ENCODE peak calls at places on chromosomes 12 and 14, in seven cellular contexts. One of them, this sample, is unnamed.
A peak's percentile ranks its signal among the peaks of the same experiment; 100 is the strongest.

GRCh38 chr12:82838123-82838522 is 151.4 kb downstream of the TMTC2 start:
- DNase-seq in psoas muscle: no peak
- DNase-seq in GM12864: no peak
- DNase-seq in DND-41: no peak
- DNase-seq in esophagus squamous epithelium: no peak
- DNase-seq in neural progenitor cell: no peak
- DNase-seq in BJ: no peak
- DNase-seq in this sample: no peak

GRCh38 chr14:88993946-88994345 is 169.5 kb downstream of the TTC8 start:
- DNase-seq in psoas muscle: no peak
- DNase-seq in GM12864: no peak
- DNase-seq in DND-41: no peak
- DNase-seq in esophagus squamous epithelium: no peak
- DNase-seq in neural progenitor cell: no peak
- DNase-seq in BJ: no peak
- DNase-seq in this sample: peak; percentile 79

GRCh38 chr12:16880864-16881285 is 274.9 kb upstream of the LMO3 start:
- DNase-seq in psoas muscle: no peak
- DNase-seq in GM12864: no peak
- DNase-seq in DND-41: no peak
- DNase-seq in esophagus squamous epithelium: no peak
- DNase-seq in neural progenitor cell: peak; percentile 36
- DNase-seq in BJ: no peak
- DNase-seq in this sample: no peak

GRCh38 chr12:94704452-94704871 is 54.1 kb upstream of the TMCC3 start:
- DNase-seq in psoas muscle: no peak
- DNase-seq in GM12864: no peak
- DNase-seq in DND-41: no peak
- DNase-seq in esophagus squamous epithelium: no peak
- DNase-seq in neural progenitor cell: no peak
- DNase-seq in BJ: peak; percentile 32
- DNase-seq in this sample: peak; percentile 91

GRCh38 chr14:26765768-26766550 is 168.1 kb upstream of the NOVA1 start:
- DNase-seq in psoas muscle: peak; percentile 53
- DNase-seq in GM12864: no peak
- DNase-seq in DND-41: no peak
- DNase-seq in esophagus squamous epithelium: no peak
- DNase-seq in neural progenitor cell: peak; percentile 30
- DNase-seq in BJ: no peak
- DNase-seq in this sample: peak; percentile 53

GRCh38 chr12:98922871-98923270 is 277.8 kb downstream of the APAF1 start:
- DNase-seq in psoas muscle: no peak
- DNase-seq in GM12864: no peak
- DNase-seq in DND-41: no peak
- DNase-seq in esophagus squamous epithelium: no peak
- DNase-seq in neural progenitor cell: no peak
- DNase-seq in BJ: no peak
- DNase-seq in this sample: no peak

GRCh38 chr12:26790645-26790994 is 42.4 kb downstream of the ITPR2 start:
- DNase-seq in psoas muscle: no peak
- DNase-seq in GM12864: no peak
- DNase-seq in DND-41: no peak
- DNase-seq in esophagus squamous epithelium: no peak
- DNase-seq in neural progenitor cell: no peak
- DNase-seq in BJ: no peak
- DNase-seq in this sample: no peak

GRCh38 chr12:109301643-109302176 is 7.4 kb downstream of the FOXN4 start:
- DNase-seq in psoas muscle: no peak
- DNase-seq in GM12864: no peak
- DNase-seq in DND-41: no peak
- DNase-seq in esophagus squamous epithelium: no peak
- DNase-seq in neural progenitor cell: no peak
- DNase-seq in BJ: no peak
- DNase-seq in this sample: peak; percentile 24

GRCh38 chr12:84186433-84186832 is 726.2 kb downstream of the SLC6A15 start:
- DNase-seq in psoas muscle: no peak
- DNase-seq in GM12864: no peak
- DNase-seq in DND-41: no peak
- DNase-seq in esophagus squamous epithelium: no peak
- DNase-seq in neural progenitor cell: no peak
- DNase-seq in BJ: no peak
- DNase-seq in this sample: no peak

GRCh38 chr14:73277376-73277775 is 40.1 kb downstream of the PAPLN start:
- DNase-seq in psoas muscle: no peak
- DNase-seq in GM12864: no peak
- DNase-seq in DND-41: no peak
- DNase-seq in esophagus squamous epithelium: no peak
- DNase-seq in neural progenitor cell: no peak
- DNase-seq in BJ: no peak
- DNase-seq in this sample: no peak

GRCh38 chr14:99314623-99315022 is 42.6 kb upstream of the BCL11B start:
- DNase-seq in psoas muscle: no peak
- DNase-seq in GM12864: no peak
- DNase-seq in DND-41: no peak
- DNase-seq in esophagus squamous epithelium: no peak
- DNase-seq in neural progenitor cell: no peak
- DNase-seq in BJ: no peak
- DNase-seq in this sample: no peak

GRCh38 chr12:18165422-18165871 is 75.5 kb upstream of the RERGL start:
- DNase-seq in psoas muscle: no peak
- DNase-seq in GM12864: peak; percentile 45
- DNase-seq in DND-41: no peak
- DNase-seq in esophagus squamous epithelium: no peak
- DNase-seq in neural progenitor cell: no peak
- DNase-seq in BJ: no peak
- DNase-seq in this sample: peak; percentile 54

GRCh38 chr12:124392271-124392990 is 97.5 kb downstream of the RFLNA start:
- DNase-seq in psoas muscle: peak; percentile 87
- DNase-seq in GM12864: no peak
- DNase-seq in DND-41: no peak
- DNase-seq in esophagus squamous epithelium: no peak
- DNase-seq in neural progenitor cell: peak; percentile 55
- DNase-seq in BJ: no peak
- DNase-seq in this sample: no peak

GRCh38 chr12:63163542-63163941 is 12.5 kb upstream of the AVPR1A start:
- DNase-seq in psoas muscle: no peak
- DNase-seq in GM12864: no peak
- DNase-seq in DND-41: no peak
- DNase-seq in esophagus squamous epithelium: no peak
- DNase-seq in neural progenitor cell: no peak
- DNase-seq in BJ: no peak
- DNase-seq in this sample: no peak

GRCh38 chr12:6288235-6288634 is 22.2 kb upstream of the PLEKHG6 start:
- DNase-seq in psoas muscle: no peak
- DNase-seq in GM12864: no peak
- DNase-seq in DND-41: no peak
- DNase-seq in esophagus squamous epithelium: no peak
- DNase-seq in neural progenitor cell: no peak
- DNase-seq in BJ: no peak
- DNase-seq in this sample: peak; percentile 94

GRCh38 chr12:53068811-53069585 is 10.2 kb downstream of the SPRYD3 start:
- DNase-seq in psoas muscle: peak; percentile 73
- DNase-seq in GM12864: no peak
- DNase-seq in DND-41: no peak
- DNase-seq in esophagus squamous epithelium: no peak
- DNase-seq in neural progenitor cell: no peak
- DNase-seq in BJ: no peak
- DNase-seq in this sample: no peak

GRCh38 chr12:48813464-48814312 is 4.6 kb upstream of the CACNB3 start:
- DNase-seq in psoas muscle: no peak
- DNase-seq in GM12864: no peak
- DNase-seq in DND-41: no peak
- DNase-seq in esophagus squamous epithelium: no peak
- DNase-seq in neural progenitor cell: peak; percentile 70
- DNase-seq in BJ: no peak
- DNase-seq in this sample: no peak

GRCh38 chr14:71765505-71765904 is 166.7 kb upstream of the RGS6 start:
- DNase-seq in psoas muscle: no peak
- DNase-seq in GM12864: no peak
- DNase-seq in DND-41: no peak
- DNase-seq in esophagus squamous epithelium: no peak
- DNase-seq in neural progenitor cell: no peak
- DNase-seq in BJ: no peak
- DNase-seq in this sample: no peak

GRCh38 chr14:71762575-71762974 is 169.7 kb upstream of the RGS6 start:
- DNase-seq in psoas muscle: no peak
- DNase-seq in GM12864: no peak
- DNase-seq in DND-41: no peak
- DNase-seq in esophagus squamous epithelium: no peak
- DNase-seq in neural progenitor cell: no peak
- DNase-seq in BJ: no peak
- DNase-seq in this sample: no peak

GRCh38 chr14:71764701-71765347 is 167.4 kb upstream of the RGS6 start:
- DNase-seq in psoas muscle: no peak
- DNase-seq in GM12864: no peak
- DNase-seq in DND-41: no peak
- DNase-seq in esophagus squamous epithelium: no peak
- DNase-seq in neural progenitor cell: peak; percentile 16
- DNase-seq in BJ: no peak
- DNase-seq in this sample: no peak
- H3K4me3 ChIP-seq in psoas muscle: no peak overlapping the region
- H3K4me3 ChIP-seq in GM12864: no peak overlapping the region
- H3K4me3 ChIP-seq in DND-41: no peak overlapping the region
- H3K4me3 ChIP-seq in esophagus squamous epithelium: no peak overlapping the region
- H3K4me3 ChIP-seq in neural progenitor cell: no peak overlapping the region
- H3K4me3 ChIP-seq in BJ: no peak overlapping the region
- H3K4me3 ChIP-seq in this sample: no peak overlapping the region

GRCh38 chr14:101843665-101844064 is 82.2 kb downstream of the PPP2R5C start:
- DNase-seq in psoas muscle: no peak
- DNase-seq in GM12864: no peak
- DNase-seq in DND-41: peak; percentile 63
- DNase-seq in esophagus squamous epithelium: no peak
- DNase-seq in neural progenitor cell: no peak
- DNase-seq in BJ: no peak
- DNase-seq in this sample: no peak
- TF ChIP-seq CTCF in psoas muscle: peak; percentile 43
- TF ChIP-seq CTCF in GM12864: peak; percentile 55
- TF ChIP-seq CTCF in DND-41: peak; percentile 64
- TF ChIP-seq CTCF in esophagus squamous epithelium: peak; percentile 19
- TF ChIP-seq CTCF in neural progenitor cell: peak; percentile 22
- TF ChIP-seq CTCF in BJ: peak; percentile 28
- TF ChIP-seq CTCF in this sample: no peak

GRCh38 chr14:76138758-76139723 is 12.7 kb upstream of the GPATCH2L start:
- DNase-seq in psoas muscle: no peak
- DNase-seq in GM12864: no peak
- DNase-seq in DND-41: no peak
- DNase-seq in esophagus squamous epithelium: no peak
- DNase-seq in neural progenitor cell: peak; percentile 94
- DNase-seq in BJ: no peak
- DNase-seq in this sample: no peak

GRCh38 chr14:76136476-76137160 is 15.1 kb upstream of the GPATCH2L start:
- DNase-seq in psoas muscle: no peak
- DNase-seq in GM12864: no peak
- DNase-seq in DND-41: no peak
- DNase-seq in esophagus squamous epithelium: no peak
- DNase-seq in neural progenitor cell: no peak
- DNase-seq in BJ: no peak
- DNase-seq in this sample: no peak

GRCh38 chr14:76135722-76136121 is 16.0 kb upstream of the GPATCH2L start:
- DNase-seq in psoas muscle: no peak
- DNase-seq in GM12864: no peak
- DNase-seq in DND-41: no peak
- DNase-seq in esophagus squamous epithelium: no peak
- DNase-seq in neural progenitor cell: peak; percentile 11
- DNase-seq in BJ: no peak
- DNase-seq in this sample: no peak

GRCh38 chr14:76133103-76133502 is 18.6 kb upstream of the GPATCH2L start:
- DNase-seq in psoas muscle: no peak
- DNase-seq in GM12864: no peak
- DNase-seq in DND-41: peak; percentile 56
- DNase-seq in esophagus squamous epithelium: no peak
- DNase-seq in neural progenitor cell: peak; percentile 71
- DNase-seq in BJ: no peak
- DNase-seq in this sample: peak; percentile 55

DNA sequence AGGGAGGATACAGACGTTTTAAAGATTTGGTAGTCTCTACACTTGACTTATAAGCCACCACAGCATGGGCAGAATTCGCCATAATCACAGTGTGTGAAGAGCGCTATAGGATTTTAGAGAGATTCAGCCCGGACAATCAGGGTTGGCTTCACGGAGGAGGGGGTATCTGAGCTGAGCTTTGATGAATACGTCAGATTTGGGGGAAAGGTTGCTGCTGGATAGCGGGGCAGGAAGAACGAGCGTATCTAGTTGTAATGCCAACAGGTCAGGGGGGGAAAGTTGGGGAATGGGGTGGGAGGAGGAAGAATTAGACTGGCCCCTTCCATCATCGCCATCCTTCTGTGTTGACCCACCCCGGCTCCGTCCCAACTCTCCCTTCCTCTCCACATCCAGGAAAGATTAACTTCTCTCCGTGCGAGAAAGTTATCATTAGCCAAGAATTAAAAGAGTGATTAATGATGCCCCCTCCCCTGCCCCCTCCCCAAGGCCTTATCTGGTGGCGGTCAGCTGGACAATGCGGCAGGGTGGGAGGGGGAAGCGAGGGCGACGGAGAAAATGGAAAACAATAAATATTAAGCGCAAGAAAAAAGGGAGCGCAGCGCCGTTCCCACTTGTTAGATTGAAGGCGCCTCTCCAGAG is 13.5 kb upstream of the GPATCH2L start:
- DNase-seq in psoas muscle: no peak
- DNase-seq in GM12864: no peak
- DNase-seq in DND-41: no peak
- DNase-seq in esophagus squamous epithelium: no peak
- DNase-seq in neural progenitor cell: peak; percentile 51
- DNase-seq in BJ: no peak
- DNase-seq in this sample: no peak
- H3K4me3 ChIP-seq in psoas muscle: peak overlapping the region; percentile 60
- H3K4me3 ChIP-seq in GM12864: no peak overlapping the region
- H3K4me3 ChIP-seq in DND-41: no peak overlapping the region
- H3K4me3 ChIP-seq in esophagus squamous epithelium: peak overlapping the region; percentile 35
- H3K4me3 ChIP-seq in neural progenitor cell: peak overlapping the region; percentile 48
- H3K4me3 ChIP-seq in BJ: no peak overlapping the region
- H3K4me3 ChIP-seq in this sample: no peak overlapping the region

GRCh38 chr12:92737855-92738850 is 35.4 kb downstream of the PLEKHG7 start:
- DNase-seq in psoas muscle: no peak
- DNase-seq in GM12864: no peak
- DNase-seq in DND-41: no peak
- DNase-seq in esophagus squamous epithelium: no peak
- DNase-seq in neural progenitor cell: no peak
- DNase-seq in BJ: no peak
- DNase-seq in this sample: no peak

GRCh38 chr12:92730758-92731157 is 28.0 kb downstream of the PLEKHG7 start:
- DNase-seq in psoas muscle: no peak
- DNase-seq in GM12864: no peak
- DNase-seq in DND-41: no peak
- DNase-seq in esophagus squamous epithelium: no peak
- DNase-seq in neural progenitor cell: no peak
- DNase-seq in BJ: no peak
- DNase-seq in this sample: no peak

GRCh38 chr12:92736605-92737004 is 33.8 kb downstream of the PLEKHG7 start:
- DNase-seq in psoas muscle: no peak
- DNase-seq in GM12864: no peak
- DNase-seq in DND-41: no peak
- DNase-seq in esophagus squamous epithelium: no peak
- DNase-seq in neural progenitor cell: no peak
- DNase-seq in BJ: no peak
- DNase-seq in this sample: no peak

GRCh38 chr12:92739099-92739498 is 36.3 kb downstream of the PLEKHG7 start:
- DNase-seq in psoas muscle: peak; percentile 44
- DNase-seq in GM12864: no peak
- DNase-seq in DND-41: no peak
- DNase-seq in esophagus squamous epithelium: no peak
- DNase-seq in neural progenitor cell: peak; percentile 20
- DNase-seq in BJ: no peak
- DNase-seq in this sample: no peak

GRCh38 chr12:92735131-92735721 is 32.4 kb downstream of the PLEKHG7 start:
- DNase-seq in psoas muscle: no peak
- DNase-seq in GM12864: no peak
- DNase-seq in DND-41: no peak
- DNase-seq in esophagus squamous epithelium: no peak
- DNase-seq in neural progenitor cell: no peak
- DNase-seq in BJ: peak; percentile 87
- DNase-seq in this sample: peak; percentile 64
- TF ChIP-seq CTCF in psoas muscle: no peak
- TF ChIP-seq CTCF in GM12864: no peak
- TF ChIP-seq CTCF in DND-41: no peak
- TF ChIP-seq CTCF in esophagus squamous epithelium: no peak
- TF ChIP-seq CTCF in neural progenitor cell: no peak
- TF ChIP-seq CTCF in BJ: peak; percentile 36
- TF ChIP-seq CTCF in this sample: peak; percentile 25

This sample was measured in epithelial cell of esophagus.